ENCODE peak calls at places on chromosomes 6 and 20, in ten cellular contexts. E is ovary, T is stomach, M is heart left ventricle, G is testis, U is uterus, R is IMR-90, I is HepG2, S is esophagus squamous epithelium, W is breast epithelium. V is an unnamed sample.

GRCh38 chr6:134026597-134026996 is 25.8 kb downstream of the SLC2A12 start:
- DNase-seq in W (no peak), I (no peak), E (no peak), R (peak), S (no peak), M (no peak), U (no peak), G (no peak), T (no peak), V (no peak)

GRCh38 chr20:10665791-10666190 is 8.0 kb downstream of the JAG1 start:
- DNase-seq in W (peak), G (no peak), I (no peak), U (no peak), R (peak), E (no peak), S (no peak), T (no peak), M (no peak), V (no peak)

GRCh38 chr20:14775778-14776177 is 438.4 kb upstream of the FLRT3 start:
- DNase-seq in M (no peak), W (peak), E (peak), T (peak), G (peak), R (no peak), U (peak), S (no peak), I (peak), V (peak)

GRCh38 chr20:49288784-49289696 is 11.2 kb upstream of the ZNFX1 start:
- DNase-seq in R (no peak), W (no peak), S (no peak), E (no peak), T (no peak), G (no peak), M (no peak), U (no peak), I (no peak), V (no peak)

GRCh38 chr20:51388756-51389542 is 153.6 kb downstream of the NFATC2 start:
- DNase-seq in G (no peak), E (no peak), U (no peak), S (no peak), R (no peak), T (no peak), I (no peak), W (no peak), M (no peak), V (no peak)

GRCh38 chr6:15653581-15653980 is 9.2 kb downstream of the DTNBP1 start:
- DNase-seq in E (no peak), T (no peak), M (no peak), U (no peak), G (no peak), S (no peak), W (no peak), R (no peak), I (no peak), V (no peak)

GRCh38 chr6:10101551-10102252 is 313.2 kb downstream of the TFAP2A start:
- DNase-seq in E (no peak), M (no peak), I (no peak), G (no peak), R (no peak), S (no peak), U (no peak), T (no peak), W (no peak), V (no peak)

GRCh38 chr20:5135363-5136012 is 8.7 kb downstream of the CDS2 start:
- DNase-seq in I (no peak), S (no peak), T (no peak), M (no peak), E (no peak), G (no peak), W (no peak), R (no peak), U (no peak), V (no peak)

DNA sequence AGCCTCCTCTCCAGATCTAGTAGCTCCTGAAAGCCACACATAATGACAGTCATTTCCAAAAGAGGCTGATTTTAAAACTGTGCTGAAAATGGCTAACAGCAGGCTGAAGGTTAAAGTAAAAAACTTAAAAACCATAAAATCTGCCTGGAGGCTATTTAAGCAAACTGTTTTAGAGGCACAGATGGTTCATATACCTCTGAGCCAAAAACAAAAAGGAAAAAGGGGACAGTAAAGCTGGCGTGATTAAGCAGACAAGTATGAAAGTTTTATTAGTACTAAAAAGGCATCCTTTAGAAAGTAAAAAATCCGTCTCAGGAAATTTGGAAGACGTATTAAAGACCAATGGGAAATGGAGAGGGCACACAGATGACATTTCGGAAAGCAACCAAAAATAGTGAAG is 55.8 kb downstream of the SOBP start:
- DNase-seq in I (no peak), G (no peak), U (no peak), R (no peak), W (no peak), M (no peak), T (no peak), E (no peak), S (no peak), V (no peak)
- H3K27ac ChIP-seq in I (no peak), G (no peak), U (no peak), R (no peak), W (no peak), M (peak), T (no peak), E (no peak), S (no peak), V (no peak)

GRCh38 chr6:31462964-31463940 is 34.7 kb upstream of the MICB start:
- DNase-seq in U (peak), R (peak), I (peak), G (peak), T (peak), E (peak), M (peak), S (peak), W (peak), V (peak)
- TF ChIP-seq POLR2A in U (peak), R (no peak), I (peak), G (no peak), T (no peak), E (peak), M (peak), S (peak), W (peak), V (peak)

GRCh38 chr6:24093381-24093780 is 32.6 kb upstream of the NRSN1 start:
- DNase-seq in E (no peak), G (no peak), W (no peak), S (no peak), M (no peak), I (no peak), U (no peak), T (no peak), R (no peak), V (no peak)

GRCh38 chr6:24089741-24090140 is 36.3 kb upstream of the NRSN1 start:
- DNase-seq in U (no peak), R (no peak), G (no peak), M (no peak), I (no peak), E (no peak), T (no peak), S (no peak), W (no peak), V (no peak)
- H3K27ac ChIP-seq in U (no peak), R (no peak), G (no peak), M (no peak), I (no peak), E (no peak), T (no peak), S (no peak), W (no peak), V (no peak)

DNA sequence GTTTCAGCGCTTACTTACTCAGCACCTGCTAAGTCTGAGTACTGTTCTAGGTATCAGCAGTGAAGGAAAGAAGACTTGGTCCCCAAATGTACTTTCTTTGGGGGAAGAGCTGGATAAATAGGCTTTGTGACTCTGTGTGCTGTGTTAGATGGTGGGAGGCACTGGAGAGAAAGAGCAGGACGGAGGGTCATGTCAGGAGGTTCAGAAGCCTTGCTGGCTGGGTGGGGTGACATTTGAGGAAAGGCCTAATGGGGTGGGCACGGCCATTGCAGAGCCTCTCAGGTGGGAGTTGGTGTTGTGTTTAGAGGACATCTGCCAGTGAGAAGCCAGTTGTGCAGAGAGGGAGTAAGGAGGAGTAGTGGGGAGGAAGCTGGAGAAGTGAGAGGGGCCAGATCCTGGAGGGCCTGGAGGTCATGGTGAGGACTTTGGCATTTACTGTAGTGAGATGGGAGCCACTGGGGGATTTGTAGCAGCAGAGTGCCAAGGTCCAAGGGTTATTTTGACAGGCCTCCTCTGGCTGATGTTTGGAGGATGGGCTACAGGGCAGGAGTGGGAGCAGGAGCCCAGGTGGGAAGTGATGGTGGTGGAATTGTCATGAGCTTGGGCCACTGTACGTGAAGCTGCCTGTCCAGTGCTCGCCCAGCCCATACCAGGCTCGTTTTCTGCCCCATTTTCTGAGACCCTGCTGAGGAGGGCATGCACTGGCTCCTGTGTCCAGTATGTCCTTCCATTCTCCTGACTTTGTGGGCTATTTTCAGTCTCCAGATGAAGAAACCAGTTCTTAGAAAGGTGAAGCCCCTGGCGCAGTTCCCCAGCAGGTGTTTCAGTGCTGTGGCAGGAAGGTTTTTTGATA is 886 bp downstream of the SDCBP2 start:
- DNase-seq in W (peak), U (no peak), M (peak), S (no peak), E (no peak), I (peak), T (no peak), R (no peak), G (peak), V (no peak)
- TF ChIP-seq POLR2A in W (no peak), U (no peak), M (no peak), S (no peak), E (no peak), I (peak), T (no peak), R (no peak), G (no peak), V (no peak)